ENCODE peak calls at places on chromosomes 12 and 14, in six cellular contexts. I is CD8-positive, alpha-beta T cell; L is ACHN; S is NCI-H446 treated with DMSO at 0.1 percent for 48 hours; K is head of caudate nucleus; R is Kasumi-1. W is an unnamed sample.

GRCh38 chr12:108400060-108400459 is 60.9 kb upstream of the CMKLR1 start:
- DNase-seq in I (no peak), K (no peak), R (no peak), S (peak), L (no peak), W (no peak)

GRCh38 chr12:28191690-28192089 is 1.4 kb downstream of the CCDC91 start:
- DNase-seq in R (no peak), S (no peak), K (no peak), I (no peak), L (peak), W (no peak)

GRCh38 chr12:75923964-75924666 is 107.5 kb downstream of the PHLDA1 start:
- DNase-seq in R (no peak), I (no peak), S (no peak), L (no peak), K (no peak), W (no peak)

GRCh38 chr14:104095426-104096310 is 10.2 kb downstream of the ASPG start:
- DNase-seq in L (no peak), I (no peak), S (no peak), R (no peak), K (no peak), W (no peak)

GRCh38 chr14:76772300-76773187 is 11.3 kb downstream of the VASH1 start:
- DNase-seq in S (no peak), R (peak), L (no peak), I (no peak), K (peak), W (peak)

GRCh38 chr12:111361717-111362576 is 6.9 kb downstream of the PHETA1 start:
- DNase-seq in I (no peak), L (no peak), K (no peak), S (no peak), R (no peak), W (no peak)

GRCh38 chr12:120199595-120200306 is 1.2 kb downstream of the RPLP0 start:
- DNase-seq in L (peak), R (no peak), I (no peak), S (no peak), K (no peak), W (no peak)

GRCh38 chr14:103775506-103775905 is 59.9 kb downstream of the ZFYVE21 start:
- DNase-seq in K (no peak), L (no peak), S (no peak), R (no peak), I (no peak), W (no peak)

GRCh38 chr12:127342861-127343260 is 924.1 kb upstream of the TMEM132C start:
- DNase-seq in R (no peak), S (no peak), K (no peak), L (no peak), I (no peak), W (no peak)

GRCh38 chr12:65882504-65882903 is 58.2 kb downstream of the HMGA2 start:
- DNase-seq in L (no peak), R (no peak), K (no peak), I (no peak), S (no peak), W (no peak)

GRCh38 chr12:51393676-51394545 is 2.7 kb upstream of the GALNT6 start:
- DNase-seq in L (no peak), I (peak), S (no peak), R (peak), K (no peak), W (peak)

GRCh38 chr12:45789025-45789424 is 59.5 kb downstream of the ARID2 start:
- DNase-seq in L (peak), S (peak), R (no peak), K (no peak), I (no peak), W (no peak)

GRCh38 chr12:14961466-14962155 is at the start of gene ARHGDIB:
- DNase-seq in I (peak), R (peak), S (no peak), K (no peak), L (no peak), W (peak)

GRCh38 chr14:76109087-76109880 is 42.4 kb upstream of the GPATCH2L start:
- DNase-seq in L (no peak), I (no peak), S (no peak), R (no peak), K (no peak), W (no peak)

GRCh38 chr14:105335735-105336476 is 21.4 kb downstream of the PACS2 start:
- DNase-seq in I (no peak), K (peak), L (no peak), S (no peak), R (no peak), W (no peak)

GRCh38 chr12:108551556-108551955 is 9.4 kb downstream of the SART3 start:
- DNase-seq in S (no peak), I (no peak), K (no peak), L (no peak), R (no peak), W (no peak)

GRCh38 chr12:89880695-89881350 is 172.2 kb upstream of the ATP2B1 start:
- DNase-seq in K (no peak), R (no peak), S (no peak), I (peak), L (no peak), W (peak)

GRCh38 chr14:30551460-30551859 is 7.5 kb upstream of the G2E3 start:
- DNase-seq in I (no peak), R (no peak), L (no peak), S (no peak), K (no peak), W (no peak)